ENCODE peak calls at places on chromosomes 4 and X, in four cellular contexts. One of them, this sample, is unnamed.

GRCh38 chr4:55865228-55865806 is 11.9 kb downstream of the EXOC1 start:
- DNase-seq in tibial artery: no peak
- DNase-seq in ascending aorta: no peak
- DNase-seq in hepatocyte: no peak
- DNase-seq in this sample: no peak

GRCh38 chrX:50448565-50448964 is 22.1 kb downstream of the DGKK start:
- DNase-seq in tibial artery: no peak
- DNase-seq in ascending aorta: no peak
- DNase-seq in hepatocyte: peak; percentile 30
- DNase-seq in this sample: no peak

GRCh38 chr4:155974476-155974749 is 20.7 kb upstream of the CTSO start:
- DNase-seq in tibial artery: no peak
- DNase-seq in ascending aorta: no peak
- DNase-seq in hepatocyte: no peak
- DNase-seq in this sample: no peak

GRCh38 chr4:107255114-107255513 is 219.0 kb upstream of the DKK2 start:
- DNase-seq in tibial artery: no peak
- DNase-seq in ascending aorta: no peak
- DNase-seq in hepatocyte: no peak
- DNase-seq in this sample: no peak

GRCh38 chr4:173527103-173527876 is 2.7 kb downstream of the HAND2 start:
- DNase-seq in tibial artery: no peak
- DNase-seq in ascending aorta: peak; percentile 63
- DNase-seq in hepatocyte: no peak
- DNase-seq in this sample: peak; percentile 44

GRCh38 chr4:7810792-7811535 is 128.7 kb downstream of the AFAP1 start:
- DNase-seq in tibial artery: no peak
- DNase-seq in ascending aorta: no peak
- DNase-seq in hepatocyte: no peak
- DNase-seq in this sample: peak; percentile 72

GRCh38 chr4:156820931-156821330 is 150.7 kb downstream of the PDGFC start:
- DNase-seq in tibial artery: no peak
- DNase-seq in ascending aorta: no peak
- DNase-seq in hepatocyte: no peak
- DNase-seq in this sample: no peak

GRCh38 chr4:71211748-71212147 is 127.1 kb upstream of the SLC4A4 start:
- DNase-seq in tibial artery: no peak
- DNase-seq in ascending aorta: no peak
- DNase-seq in hepatocyte: peak; percentile 37
- DNase-seq in this sample: no peak

GRCh38 chr4:70913947-70914445 is 11.8 kb downstream of the MOB1B start:
- DNase-seq in tibial artery: no peak
- DNase-seq in ascending aorta: no peak
- DNase-seq in hepatocyte: no peak
- DNase-seq in this sample: no peak

GRCh38 chrX:103730746-103731508 is 20.2 kb downstream of the TMEM31 start:
- DNase-seq in tibial artery: no peak
- DNase-seq in ascending aorta: no peak
- DNase-seq in hepatocyte: no peak
- DNase-seq in this sample: peak; percentile 24

GRCh38 chr4:40524642-40525041 is 105.0 kb downstream of the RBM47 start:
- DNase-seq in tibial artery: no peak
- DNase-seq in ascending aorta: no peak
- DNase-seq in hepatocyte: no peak
- DNase-seq in this sample: no peak

GRCh38 chrX:39705299-39705698 is 392.5 kb downstream of the BCOR start:
- DNase-seq in tibial artery: peak; percentile 66
- DNase-seq in ascending aorta: peak; percentile 82
- DNase-seq in hepatocyte: peak; percentile 76
- DNase-seq in this sample: peak; percentile 79

GRCh38 chr4:30768278-30768677 is 48.1 kb downstream of the PCDH7 start:
- DNase-seq in tibial artery: no peak
- DNase-seq in ascending aorta: no peak
- DNase-seq in hepatocyte: no peak
- DNase-seq in this sample: no peak
- H3K4me1 ChIP-seq in tibial artery: peaks cover 19% of the 10 kb centered on the region
- H3K4me1 ChIP-seq in ascending aorta: peaks cover 5% of the 10 kb centered on the region
- H3K4me1 ChIP-seq in hepatocyte: no peaks in the 10 kb centered on the region
- H3K4me1 ChIP-seq in this sample: no peaks in the 10 kb centered on the region

DNA sequence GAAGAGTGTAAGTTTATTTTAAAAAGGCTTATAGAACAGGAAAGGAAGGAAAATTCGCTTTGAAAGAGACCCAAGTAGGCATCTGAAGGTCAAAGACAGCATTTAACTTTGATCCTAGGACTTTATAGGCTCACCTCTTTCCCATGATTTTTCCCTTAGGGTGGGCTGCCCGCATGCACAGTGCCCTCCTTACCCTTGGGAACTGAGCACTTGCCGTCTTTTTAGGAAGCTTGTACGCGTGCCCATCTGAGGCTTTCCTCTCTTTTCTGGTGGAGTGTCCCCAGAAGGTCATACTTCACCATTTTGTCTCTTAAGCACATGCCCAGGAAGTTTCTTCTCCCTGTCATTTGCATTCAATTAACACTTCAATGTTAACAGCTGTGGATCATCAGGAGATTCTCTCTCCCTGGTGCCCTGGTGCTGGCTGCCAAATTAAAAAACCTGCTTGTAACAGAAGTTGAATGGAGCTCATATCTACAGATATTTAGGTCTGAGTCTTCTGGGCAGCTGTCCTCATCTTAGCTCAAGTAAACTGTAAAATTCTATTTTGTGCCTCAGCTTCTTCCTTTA is 38.4 kb upstream of the IL9R start:
- DNase-seq in tibial artery: no peak
- DNase-seq in ascending aorta: no peak
- DNase-seq in hepatocyte: no peak
- DNase-seq in this sample: no peak
- H3K27ac ChIP-seq in tibial artery: no peak overlapping the region
- H3K27ac ChIP-seq in ascending aorta: no peak overlapping the region
- H3K27ac ChIP-seq in hepatocyte: peak overlapping the region; percentile 32
- H3K27ac ChIP-seq in this sample: no peak overlapping the region

DNA sequence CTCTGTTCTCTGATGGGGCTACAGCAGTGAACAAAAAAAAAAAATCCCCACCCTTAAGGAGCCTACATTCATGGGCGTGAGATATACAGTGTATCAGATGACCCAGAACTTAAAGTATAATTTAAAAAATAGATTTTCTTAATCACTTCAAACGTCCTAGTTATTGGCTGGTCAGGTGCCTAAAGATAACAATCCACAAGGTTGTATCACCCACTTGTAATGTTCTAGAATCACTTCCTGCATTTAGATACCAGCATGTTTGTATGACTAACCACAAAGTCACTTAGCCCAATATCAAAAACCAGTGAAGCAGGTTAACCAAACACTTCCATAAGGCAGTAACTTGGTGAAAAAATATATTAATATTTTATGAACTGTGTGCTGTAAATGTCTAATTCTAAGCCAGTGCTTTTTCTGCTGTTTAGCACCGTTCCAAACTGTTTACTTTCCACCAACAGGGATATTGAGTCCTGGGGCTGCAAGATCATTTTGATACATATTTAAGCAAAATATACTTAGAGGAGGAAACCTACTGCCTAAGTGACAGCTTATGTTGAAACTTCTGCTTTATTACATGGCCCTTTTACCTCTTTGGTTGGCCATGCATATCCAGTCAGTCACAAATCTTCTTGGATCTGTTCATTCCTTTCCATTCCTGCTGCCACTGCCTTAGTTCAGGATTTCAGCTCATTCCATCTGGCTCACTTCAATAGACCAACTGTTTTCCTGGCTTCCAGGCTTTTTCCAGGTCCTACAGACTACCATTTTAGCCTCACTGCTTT is 43.3 kb downstream of the CD40LG start:
- DNase-seq in tibial artery: no peak
- DNase-seq in ascending aorta: no peak
- DNase-seq in hepatocyte: no peak
- DNase-seq in this sample: no peak
- H3K4me1 ChIP-seq in tibial artery: no peaks in the 10 kb centered on the region
- H3K4me1 ChIP-seq in ascending aorta: no peaks in the 10 kb centered on the region
- H3K4me1 ChIP-seq in hepatocyte: no peaks in the 10 kb centered on the region
- H3K4me1 ChIP-seq in this sample: peaks cover 1% of the 10 kb centered on the region

DNA sequence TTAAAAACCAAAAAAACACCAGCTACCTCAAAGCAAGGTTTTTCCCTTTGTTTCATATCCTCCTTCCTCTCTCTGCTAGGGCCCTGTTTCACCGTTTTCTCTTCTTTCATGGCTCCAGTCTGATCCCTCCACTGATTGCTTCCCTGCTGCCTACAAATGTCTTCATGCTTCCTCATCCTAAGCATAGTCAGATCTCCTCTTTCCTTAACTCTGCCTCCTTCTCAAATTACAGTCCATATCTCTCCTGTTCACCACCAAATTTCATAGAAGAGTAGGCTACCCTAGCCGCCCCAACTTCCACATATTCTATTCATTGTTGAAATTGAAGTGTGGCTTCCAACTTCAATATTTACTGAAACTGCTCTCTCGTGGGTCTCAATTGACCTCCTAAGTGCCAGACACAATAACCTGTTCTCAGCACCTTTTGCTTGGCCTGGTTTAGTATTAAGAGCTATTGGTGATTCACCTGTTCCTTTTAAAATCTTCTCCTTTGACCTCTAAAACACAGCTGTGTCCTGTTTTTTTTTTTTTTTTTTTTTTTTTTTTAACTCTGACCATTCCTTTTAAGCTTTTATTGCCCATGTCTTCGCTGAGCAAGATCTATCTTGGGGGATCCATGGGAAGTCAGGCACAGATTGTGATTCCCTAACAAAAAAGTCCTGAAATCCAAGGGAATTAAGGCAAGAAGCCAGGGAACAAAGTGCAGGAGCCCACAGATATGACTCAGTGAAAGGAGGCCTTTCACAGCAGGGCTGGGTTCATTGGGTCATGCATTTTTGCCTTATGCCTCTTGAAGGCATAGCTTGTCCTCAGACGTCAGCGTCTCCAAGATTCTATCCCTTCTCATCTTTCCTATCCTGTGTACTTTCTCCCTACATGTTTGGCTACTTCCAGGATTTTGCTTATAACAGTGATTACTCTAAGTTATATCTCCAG is 85.4 kb downstream of the RPS3A start:
- DNase-seq in tibial artery: no peak
- DNase-seq in ascending aorta: no peak
- DNase-seq in hepatocyte: peak; percentile 60
- DNase-seq in this sample: no peak
- H3K27ac ChIP-seq in tibial artery: no peak overlapping the region
- H3K27ac ChIP-seq in ascending aorta: no peak overlapping the region
- H3K27ac ChIP-seq in hepatocyte: peak overlapping the region; percentile 72
- H3K27ac ChIP-seq in this sample: no peak overlapping the region

DNA sequence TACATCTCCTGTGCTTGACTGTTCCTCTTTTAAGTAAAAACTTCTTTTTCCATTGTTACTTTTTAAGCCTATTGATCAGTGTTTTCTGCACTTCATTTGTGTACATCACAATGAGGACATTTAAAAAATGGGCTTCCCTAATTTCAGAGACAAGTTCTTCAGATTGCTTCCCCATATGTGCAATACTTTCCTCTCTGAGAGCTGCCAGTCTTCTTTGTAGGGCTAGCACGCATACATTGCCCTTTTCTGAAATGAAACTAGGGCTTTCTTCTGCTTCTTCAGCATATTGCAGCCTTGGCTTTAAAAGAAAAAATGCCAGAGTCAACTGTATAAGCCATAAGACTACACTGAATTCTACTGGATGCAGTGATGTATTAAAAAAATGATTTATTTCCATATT is 37.8 kb downstream of the FAT4 start:
- DNase-seq in tibial artery: no peak
- DNase-seq in ascending aorta: no peak
- DNase-seq in hepatocyte: no peak
- DNase-seq in this sample: no peak
- H3K4me1 ChIP-seq in tibial artery: no peaks in the 10 kb centered on the region
- H3K4me1 ChIP-seq in ascending aorta: no peaks in the 10 kb centered on the region
- H3K4me1 ChIP-seq in hepatocyte: no peaks in the 10 kb centered on the region
- H3K4me1 ChIP-seq in this sample: no peaks in the 10 kb centered on the region

GRCh38 chr4:6071959-6072720 is 53.9 kb upstream of the C4orf50 start:
- DNase-seq in tibial artery: no peak
- DNase-seq in ascending aorta: no peak
- DNase-seq in hepatocyte: peak; percentile 69
- DNase-seq in this sample: peak; percentile 18
- H3K27ac ChIP-seq in tibial artery: no peak overlapping the region
- H3K27ac ChIP-seq in ascending aorta: no peak overlapping the region
- H3K27ac ChIP-seq in hepatocyte: peak overlapping the region; percentile 81
- H3K27ac ChIP-seq in this sample: no peak overlapping the region

GRCh38 chr4:152097371-152097770 is 336.6 kb upstream of the GATB start:
- DNase-seq in tibial artery: no peak
- DNase-seq in ascending aorta: no peak
- DNase-seq in hepatocyte: no peak
- DNase-seq in this sample: no peak
- H3K4me1 ChIP-seq in tibial artery: no peaks in the 10 kb centered on the region
- H3K4me1 ChIP-seq in ascending aorta: no peaks in the 10 kb centered on the region
- H3K4me1 ChIP-seq in hepatocyte: peaks cover 4% of the 10 kb centered on the region
- H3K4me1 ChIP-seq in this sample: peaks cover 4% of the 10 kb centered on the region

GRCh38 chr4:37989398-37990260 is 29.4 kb downstream of the PTTG2 start:
- DNase-seq in tibial artery: no peak
- DNase-seq in ascending aorta: no peak
- DNase-seq in hepatocyte: no peak
- DNase-seq in this sample: no peak
- H3K27ac ChIP-seq in tibial artery: peak overlapping the region; percentile 79
- H3K27ac ChIP-seq in ascending aorta: peak overlapping the region; percentile 82
- H3K27ac ChIP-seq in hepatocyte: no peak overlapping the region
- H3K27ac ChIP-seq in this sample: peak overlapping the region; percentile 89

DNA sequence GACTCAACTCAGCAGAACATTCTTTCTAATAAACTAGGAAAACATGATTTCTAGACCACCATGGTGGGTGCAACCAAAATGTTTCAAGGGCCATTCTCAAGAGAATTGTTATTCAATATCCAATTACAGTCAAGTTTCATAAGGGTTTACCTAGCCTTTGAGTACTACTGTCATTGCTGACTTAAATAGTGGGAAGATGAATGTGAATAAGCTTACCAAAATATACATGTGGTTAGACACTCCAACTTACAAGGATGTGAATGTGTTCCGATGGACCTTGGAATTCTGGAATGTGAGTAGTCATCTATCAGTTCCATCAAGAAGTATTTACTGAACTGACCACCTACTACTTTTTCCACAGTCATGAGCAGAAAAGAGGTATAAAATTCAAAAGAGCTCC is 16.9 kb downstream of the SH3RF1 start:
- DNase-seq in tibial artery: no peak
- DNase-seq in ascending aorta: no peak
- DNase-seq in hepatocyte: no peak
- DNase-seq in this sample: no peak
- H3K4me1 ChIP-seq in tibial artery: peaks cover 58% of the 10 kb centered on the region
- H3K4me1 ChIP-seq in ascending aorta: peaks cover 9% of the 10 kb centered on the region
- H3K4me1 ChIP-seq in hepatocyte: peaks cover 70% of the 10 kb centered on the region
- H3K4me1 ChIP-seq in this sample: peaks cover 21% of the 10 kb centered on the region

GRCh38 chrX:25198891-25199290 is 183.1 kb upstream of the ARX start:
- DNase-seq in tibial artery: no peak
- DNase-seq in ascending aorta: no peak
- DNase-seq in hepatocyte: no peak
- DNase-seq in this sample: no peak
- H3K27ac ChIP-seq in tibial artery: no peak overlapping the region
- H3K27ac ChIP-seq in ascending aorta: no peak overlapping the region
- H3K27ac ChIP-seq in hepatocyte: no peak overlapping the region
- H3K27ac ChIP-seq in this sample: no peak overlapping the region

This sample was measured in right cardiac atrium.